ENCODE peak calls at places on chromosomes 12 and 14, in six cellular contexts. One of them, this sample, is unnamed.

GRCh38 chr12:4975574-4975973 is 65.9 kb downstream of the KCNA1 start:
- DNase-seq in AG04450: no peak
- DNase-seq in CD8-positive, alpha-beta memory T cell: no peak
- DNase-seq in right lobe of liver: no peak
- DNase-seq in lower lobe of right lung: no peak
- DNase-seq in astrocyte: no peak
- DNase-seq in this sample: no peak

GRCh38 chr14:56724013-56724412 is 86.3 kb downstream of the OTX2 start:
- DNase-seq in astrocyte: no peak
- DNase-seq in right lobe of liver: no peak
- DNase-seq in lower lobe of right lung: no peak
- DNase-seq in AG04450: no peak
- DNase-seq in CD8-positive, alpha-beta memory T cell: no peak
- DNase-seq in this sample: no peak

GRCh38 chr12:130438711-130439110 is 101.0 kb downstream of the PIWIL1 start:
- DNase-seq in lower lobe of right lung: peak
- DNase-seq in astrocyte: no peak
- DNase-seq in CD8-positive, alpha-beta memory T cell: no peak
- DNase-seq in AG04450: no peak
- DNase-seq in right lobe of liver: peak
- DNase-seq in this sample: no peak

GRCh38 chr12:53764630-53765029 is 12.9 kb upstream of the CISTR start:
- DNase-seq in astrocyte: no peak
- DNase-seq in CD8-positive, alpha-beta memory T cell: no peak
- DNase-seq in lower lobe of right lung: no peak
- DNase-seq in right lobe of liver: no peak
- DNase-seq in AG04450: no peak
- DNase-seq in this sample: no peak

GRCh38 chr12:89821901-89822300 is 113.3 kb upstream of the ATP2B1 start:
- DNase-seq in right lobe of liver: no peak
- DNase-seq in AG04450: no peak
- DNase-seq in lower lobe of right lung: no peak
- DNase-seq in CD8-positive, alpha-beta memory T cell: no peak
- DNase-seq in astrocyte: no peak
- DNase-seq in this sample: no peak

GRCh38 chr12:132385923-132386751 is 56.7 kb upstream of the GALNT9 start:
- DNase-seq in AG04450: no peak
- DNase-seq in CD8-positive, alpha-beta memory T cell: no peak
- DNase-seq in astrocyte: no peak
- DNase-seq in lower lobe of right lung: peak
- DNase-seq in right lobe of liver: peak
- DNase-seq in this sample: no peak

GRCh38 chr12:54017845-54018607 is 9.2 kb downstream of the HOXC8 start:
- DNase-seq in AG04450: no peak
- DNase-seq in right lobe of liver: peak
- DNase-seq in astrocyte: no peak
- DNase-seq in CD8-positive, alpha-beta memory T cell: peak
- DNase-seq in lower lobe of right lung: peak
- DNase-seq in this sample: peak

GRCh38 chr12:53326460-53327185 is 5.2 kb upstream of the AAAS start:
- DNase-seq in right lobe of liver: no peak
- DNase-seq in astrocyte: no peak
- DNase-seq in CD8-positive, alpha-beta memory T cell: no peak
- DNase-seq in AG04450: no peak
- DNase-seq in lower lobe of right lung: no peak
- DNase-seq in this sample: no peak

GRCh38 chr14:65184032-65184764 is 81.9 kb upstream of the MAX start:
- DNase-seq in lower lobe of right lung: no peak
- DNase-seq in right lobe of liver: no peak
- DNase-seq in astrocyte: peak
- DNase-seq in CD8-positive, alpha-beta memory T cell: no peak
- DNase-seq in AG04450: no peak
- DNase-seq in this sample: no peak

GRCh38 chr14:72726444-72726843 is 167.5 kb downstream of the DPF3 start:
- DNase-seq in astrocyte: no peak
- DNase-seq in CD8-positive, alpha-beta memory T cell: no peak
- DNase-seq in right lobe of liver: no peak
- DNase-seq in lower lobe of right lung: no peak
- DNase-seq in AG04450: no peak
- DNase-seq in this sample: no peak

GRCh38 chr12:104598342-104599271 is 141.9 kb downstream of the CHST11 start:
- DNase-seq in lower lobe of right lung: no peak
- DNase-seq in astrocyte: no peak
- DNase-seq in CD8-positive, alpha-beta memory T cell: no peak
- DNase-seq in right lobe of liver: no peak
- DNase-seq in AG04450: no peak
- DNase-seq in this sample: no peak

GRCh38 chr12:53048780-53049401 is 974 bp upstream of the TNS2 start:
- DNase-seq in lower lobe of right lung: no peak
- DNase-seq in CD8-positive, alpha-beta memory T cell: no peak
- DNase-seq in astrocyte: no peak
- DNase-seq in AG04450: no peak
- DNase-seq in right lobe of liver: peak
- DNase-seq in this sample: no peak

GRCh38 chr12:132494294-132495164 is 4.6 kb downstream of the FBRSL1 start:
- DNase-seq in right lobe of liver: no peak
- DNase-seq in astrocyte: no peak
- DNase-seq in lower lobe of right lung: no peak
- DNase-seq in CD8-positive, alpha-beta memory T cell: no peak
- DNase-seq in AG04450: no peak
- DNase-seq in this sample: no peak

GRCh38 chr12:23473071-23473470 is 476.4 kb downstream of the SOX5 start:
- DNase-seq in lower lobe of right lung: no peak
- DNase-seq in AG04450: no peak
- DNase-seq in right lobe of liver: no peak
- DNase-seq in astrocyte: no peak
- DNase-seq in CD8-positive, alpha-beta memory T cell: no peak
- DNase-seq in this sample: no peak

GRCh38 chr12:71216725-71217579 is 59.2 kb upstream of the TSPAN8 start:
- DNase-seq in right lobe of liver: no peak
- DNase-seq in AG04450: no peak
- DNase-seq in CD8-positive, alpha-beta memory T cell: no peak
- DNase-seq in astrocyte: peak
- DNase-seq in lower lobe of right lung: no peak
- DNase-seq in this sample: peak

GRCh38 chr14:103067231-103067954 is 10.0 kb upstream of the CDC42BPB start:
- DNase-seq in astrocyte: peak
- DNase-seq in AG04450: no peak
- DNase-seq in right lobe of liver: no peak
- DNase-seq in CD8-positive, alpha-beta memory T cell: no peak
- DNase-seq in lower lobe of right lung: no peak
- DNase-seq in this sample: peak

GRCh38 chr12:13000935-13001724 is 1.1 kb upstream of the HEBP1 start:
- DNase-seq in right lobe of liver: peak
- DNase-seq in AG04450: no peak
- DNase-seq in CD8-positive, alpha-beta memory T cell: peak
- DNase-seq in astrocyte: peak
- DNase-seq in lower lobe of right lung: peak
- DNase-seq in this sample: peak

GRCh38 chr12:110590806-110591326 is 7.7 kb upstream of the PPTC7 start:
- DNase-seq in right lobe of liver: no peak
- DNase-seq in astrocyte: no peak
- DNase-seq in lower lobe of right lung: no peak
- DNase-seq in AG04450: no peak
- DNase-seq in CD8-positive, alpha-beta memory T cell: peak
- DNase-seq in this sample: no peak

GRCh38 chr12:124665516-124665915 is 98.1 kb upstream of the NCOR2 start:
- DNase-seq in AG04450: no peak
- DNase-seq in CD8-positive, alpha-beta memory T cell: no peak
- DNase-seq in lower lobe of right lung: no peak
- DNase-seq in astrocyte: peak
- DNase-seq in right lobe of liver: no peak
- DNase-seq in this sample: no peak

GRCh38 chr12:54024127-54024526 is 4.1 kb upstream of the HOXC6 start:
- DNase-seq in right lobe of liver: no peak
- DNase-seq in astrocyte: no peak
- DNase-seq in AG04450: no peak
- DNase-seq in CD8-positive, alpha-beta memory T cell: no peak
- DNase-seq in lower lobe of right lung: no peak
- DNase-seq in this sample: no peak

GRCh38 chr12:116136340-116136739 is 141.2 kb downstream of the MED13L start:
- DNase-seq in lower lobe of right lung: no peak
- DNase-seq in CD8-positive, alpha-beta memory T cell: no peak
- DNase-seq in right lobe of liver: no peak
- DNase-seq in astrocyte: peak
- DNase-seq in AG04450: no peak
- DNase-seq in this sample: no peak

GRCh38 chr12:27779416-27779815 is 617 bp upstream of the KLHL42 start:
- DNase-seq in CD8-positive, alpha-beta memory T cell: no peak
- DNase-seq in astrocyte: no peak
- DNase-seq in lower lobe of right lung: no peak
- DNase-seq in AG04450: no peak
- DNase-seq in right lobe of liver: no peak
- DNase-seq in this sample: no peak

GRCh38 chr12:120447992-120448391 is 1.7 kb downstream of the GATC start:
- DNase-seq in CD8-positive, alpha-beta memory T cell: no peak
- DNase-seq in AG04450: no peak
- DNase-seq in right lobe of liver: no peak
- DNase-seq in astrocyte: no peak
- DNase-seq in lower lobe of right lung: no peak
- DNase-seq in this sample: no peak

DNA sequence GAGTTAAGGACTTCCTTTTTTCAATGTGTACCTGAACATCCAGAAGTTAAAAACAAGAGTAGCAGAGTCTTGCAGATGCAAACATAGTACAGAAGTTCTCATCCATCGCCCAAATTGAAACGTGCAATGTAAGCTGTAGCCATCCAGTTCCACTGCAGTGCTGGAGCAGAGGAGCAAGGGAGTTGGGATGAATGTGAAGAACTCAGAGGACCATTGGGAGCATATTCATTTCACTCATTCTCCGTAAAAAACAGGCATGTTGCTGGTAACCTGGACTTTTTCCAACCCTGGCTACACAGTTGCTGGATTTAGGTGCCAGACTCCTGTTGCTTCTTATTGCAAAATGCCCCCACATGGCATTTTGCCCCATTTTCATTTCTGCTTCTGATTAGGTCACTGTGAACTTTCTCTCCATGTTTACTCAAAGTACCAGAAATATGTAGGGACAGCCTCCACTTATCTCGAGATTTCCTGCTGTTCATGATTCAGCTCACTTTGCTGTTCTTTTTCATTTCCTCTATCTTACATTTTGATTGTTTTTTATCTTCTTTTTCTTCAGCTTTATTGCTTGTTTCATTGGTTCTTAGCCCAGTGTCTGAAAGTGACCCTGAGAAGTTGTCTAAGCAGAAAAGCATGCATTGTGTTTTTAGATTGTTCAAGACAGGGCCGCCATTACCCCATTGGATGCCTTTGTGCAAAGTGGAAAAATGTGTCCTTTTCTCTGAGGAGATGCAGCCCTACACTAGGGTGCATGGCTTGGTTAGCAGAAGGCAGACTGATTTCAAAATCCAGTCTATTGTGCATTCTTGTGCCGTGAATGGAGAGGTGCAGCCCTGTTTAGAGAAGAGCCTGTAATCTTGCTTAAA is 109.0 kb upstream of the AMIGO2 start:
- DNase-seq in CD8-positive, alpha-beta memory T cell: no peak
- DNase-seq in lower lobe of right lung: no peak
- DNase-seq in AG04450: peak
- DNase-seq in astrocyte: peak
- DNase-seq in right lobe of liver: no peak
- DNase-seq in this sample: no peak
- H3K27ac ChIP-seq in CD8-positive, alpha-beta memory T cell: no peak
- H3K27ac ChIP-seq in lower lobe of right lung: peak
- H3K27ac ChIP-seq in AG04450: peak
- H3K27ac ChIP-seq in astrocyte: peak
- H3K27ac ChIP-seq in right lobe of liver: no peak
- H3K27ac ChIP-seq in this sample: no peak

DNA sequence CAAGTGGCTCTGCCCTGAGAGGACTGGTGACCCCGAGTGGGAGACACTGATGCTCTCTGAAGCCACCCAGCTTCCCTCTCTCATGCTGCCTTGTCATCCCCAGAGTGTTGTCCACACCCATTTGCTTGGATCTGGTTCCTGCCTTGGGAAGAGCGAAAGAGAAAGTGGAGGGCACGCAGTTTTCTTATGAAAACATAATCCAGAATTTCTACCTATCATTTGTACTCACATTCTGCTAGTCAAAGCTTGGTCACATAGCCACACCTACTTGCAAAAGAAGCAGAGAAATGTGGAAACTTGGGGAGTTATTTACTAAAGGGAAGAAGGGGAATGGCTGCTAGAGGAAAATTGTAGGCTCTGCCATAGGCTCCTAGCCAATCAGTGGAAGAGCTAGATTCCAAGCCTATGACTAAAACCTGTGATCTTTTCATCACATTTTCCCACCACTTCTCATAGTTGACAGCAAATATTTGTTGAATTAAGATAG is 326.3 kb downstream of the ZFP36L1 start:
- DNase-seq in lower lobe of right lung: no peak
- DNase-seq in AG04450: peak
- DNase-seq in astrocyte: peak
- DNase-seq in right lobe of liver: no peak
- DNase-seq in CD8-positive, alpha-beta memory T cell: no peak
- DNase-seq in this sample: peak
- H3K27ac ChIP-seq in lower lobe of right lung: peak
- H3K27ac ChIP-seq in AG04450: peak
- H3K27ac ChIP-seq in astrocyte: peak
- H3K27ac ChIP-seq in right lobe of liver: peak
- H3K27ac ChIP-seq in CD8-positive, alpha-beta memory T cell: no peak
- H3K27ac ChIP-seq in this sample: peak

DNA sequence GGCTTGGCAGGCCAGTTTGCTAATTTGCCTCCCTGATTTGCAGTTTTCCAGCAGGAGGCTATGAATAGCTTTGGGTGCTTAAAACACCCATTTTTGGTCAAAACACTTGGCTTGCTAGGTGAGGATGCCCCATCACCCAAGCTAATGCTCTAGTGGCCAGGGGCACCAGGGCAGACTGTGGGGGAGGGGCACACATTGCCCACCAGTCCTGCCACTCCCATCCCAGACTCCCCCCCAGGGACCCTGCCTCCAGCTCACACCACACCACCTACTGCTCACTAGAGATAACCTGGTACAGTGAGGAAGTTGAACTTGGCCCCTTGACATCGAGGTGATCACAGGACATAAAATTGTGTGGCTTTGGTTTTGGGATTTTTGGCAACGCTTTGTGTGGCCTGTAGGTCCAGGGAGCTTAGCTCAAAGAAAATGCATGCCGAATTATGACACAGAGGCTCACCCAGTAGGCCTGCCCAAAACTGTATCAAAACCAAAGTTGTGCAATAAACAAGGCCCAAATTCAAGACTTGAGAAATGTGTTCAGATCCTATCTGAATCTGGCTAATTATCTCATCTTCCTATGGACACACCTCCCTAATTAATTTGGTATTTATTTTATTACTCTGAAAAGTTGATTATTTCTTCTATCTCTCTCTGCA is 4.3 kb downstream of the NUAK1 start:
- DNase-seq in CD8-positive, alpha-beta memory T cell: no peak
- DNase-seq in AG04450: no peak
- DNase-seq in astrocyte: no peak
- DNase-seq in right lobe of liver: no peak
- DNase-seq in lower lobe of right lung: no peak
- DNase-seq in this sample: no peak
- H3K27ac ChIP-seq in CD8-positive, alpha-beta memory T cell: no peak
- H3K27ac ChIP-seq in AG04450: no peak
- H3K27ac ChIP-seq in astrocyte: no peak
- H3K27ac ChIP-seq in right lobe of liver: no peak
- H3K27ac ChIP-seq in lower lobe of right lung: no peak
- H3K27ac ChIP-seq in this sample: peak

DNA sequence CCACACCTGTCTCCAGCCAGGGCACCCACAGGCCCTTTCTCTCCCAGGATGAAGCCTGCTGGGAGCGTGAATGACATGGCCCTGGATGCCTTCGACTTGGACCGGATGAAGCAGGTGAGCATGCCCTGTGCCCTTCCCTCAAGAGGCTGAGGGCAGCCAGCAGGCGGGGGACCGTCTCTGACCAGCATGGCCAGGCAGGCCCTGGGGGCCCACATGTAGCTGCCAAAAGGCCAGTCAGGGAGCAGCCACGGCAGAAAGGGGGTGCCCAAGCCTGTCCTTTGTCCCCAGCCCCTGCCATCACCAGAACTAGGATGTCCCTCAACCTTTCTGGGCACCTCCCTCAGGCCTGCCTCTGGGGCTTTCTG is 18.3 kb downstream of the DEGS2 start:
- DNase-seq in CD8-positive, alpha-beta memory T cell: no peak
- DNase-seq in right lobe of liver: no peak
- DNase-seq in lower lobe of right lung: no peak
- DNase-seq in AG04450: no peak
- DNase-seq in astrocyte: no peak
- DNase-seq in this sample: no peak
- H3K27ac ChIP-seq in CD8-positive, alpha-beta memory T cell: peak
- H3K27ac ChIP-seq in right lobe of liver: no peak
- H3K27ac ChIP-seq in lower lobe of right lung: peak
- H3K27ac ChIP-seq in AG04450: no peak
- H3K27ac ChIP-seq in astrocyte: no peak
- H3K27ac ChIP-seq in this sample: no peak